ENCODE peak calls at places on chromosomes 3 and 15, in ten cellular contexts. O is IMR-90, F is gastrocnemius medialis, A is fibroblast of pulmonary artery, R is ovary, K is cardiac muscle cell, T is foreskin fibroblast, V is OCI-LY7, G is adrenal gland, J is HCT116. S is an unnamed sample.

GRCh38 chr3:170323371-170323770 is 34.1 kb upstream of the SKIL start:
- DNase-seq in R (no peak), A (no peak), K (no peak), G (no peak), O (no peak), F (no peak), J (no peak), T (no peak), V (no peak), S (no peak)

GRCh38 chr3:141466633-141467169 is 20.1 kb upstream of the RASA2 start:
- DNase-seq in R (no peak), K (no peak), J (no peak), O (no peak), F (no peak), A (no peak), V (no peak), G (no peak), T (no peak), S (no peak)

GRCh38 chr3:107598926-107599754 is 76.4 kb downstream of the BBX start:
- DNase-seq in A (peak), J (no peak), O (peak), T (peak), V (peak), R (no peak), F (peak), K (peak), G (no peak), S (no peak)

GRCh38 chr15:96051598-96051997 is 278.9 kb upstream of the NR2F2 start:
- DNase-seq in A (no peak), O (no peak), K (no peak), R (no peak), F (no peak), G (no peak), T (no peak), J (no peak), V (no peak), S (no peak)

GRCh38 chr3:11600501-11601282 is 43.0 kb downstream of the VGLL4 start:
- DNase-seq in V (peak), A (peak), R (peak), G (peak), O (peak), T (peak), J (peak), K (peak), F (peak), S (peak)

GRCh38 chr3:159196316-159196715 is 394.5 kb downstream of the MFSD1 start:
- DNase-seq in J (no peak), R (no peak), T (peak), F (no peak), A (no peak), G (no peak), O (no peak), V (no peak), K (no peak), S (no peak)

GRCh38 chr15:31397851-31398661 is 71.4 kb downstream of the KLF13 start:
- DNase-seq in T (no peak), F (no peak), J (no peak), R (peak), G (no peak), O (no peak), K (no peak), A (no peak), V (no peak), S (no peak)

GRCh38 chr3:50130436-50130835 is 24.7 kb upstream of the SEMA3F start:
- DNase-seq in T (no peak), O (no peak), F (no peak), A (no peak), G (no peak), K (no peak), J (no peak), V (no peak), R (no peak), S (no peak)

GRCh38 chr3:140771030-140771677 is 93.3 kb downstream of the TRIM42 start:
- DNase-seq in K (no peak), A (no peak), V (no peak), F (no peak), R (no peak), G (no peak), O (no peak), J (no peak), T (no peak), S (no peak)

GRCh38 chr15:92383528-92384326 is 10.0 kb upstream of the ST8SIA2 start:
- DNase-seq in J (peak), A (peak), R (no peak), G (no peak), F (no peak), V (no peak), K (peak), T (no peak), O (peak), S (peak)

GRCh38 chr3:10926831-10927521 is 65.6 kb upstream of the SLC6A1 start:
- DNase-seq in J (no peak), A (peak), K (no peak), O (no peak), V (no peak), G (no peak), F (no peak), R (no peak), T (no peak), S (no peak)

GRCh38 chr3:120797857-120798256 is 55.3 kb downstream of the GTF2E1 start:
- DNase-seq in F (no peak), J (no peak), O (no peak), V (no peak), A (no peak), R (no peak), K (no peak), G (no peak), T (no peak), S (no peak)

GRCh38 chr3:63029326-63029725 is 154.1 kb upstream of the CADPS start:
- DNase-seq in F (no peak), J (no peak), R (no peak), A (no peak), O (no peak), K (no peak), V (no peak), T (no peak), G (no peak), S (no peak)

GRCh38 chr15:72497402-72497801 is 23.3 kb downstream of the ARIH1 start:
- DNase-seq in T (no peak), R (no peak), G (no peak), F (no peak), O (no peak), J (no peak), V (no peak), A (no peak), K (no peak), S (no peak)

GRCh38 chr3:141306922-141307321 is 61.4 kb upstream of the ZBTB38 start:
- DNase-seq in G (no peak), R (no peak), T (no peak), K (no peak), J (no peak), A (no peak), F (no peak), O (no peak), V (no peak), S (no peak)

GRCh38 chr3:135860761-135861160 is 104.8 kb upstream of the PPP2R3A start:
- DNase-seq in F (no peak), J (no peak), V (no peak), R (no peak), G (no peak), T (no peak), O (no peak), K (no peak), A (no peak), S (no peak)

GRCh38 chr3:119647177-119647576 is 13.2 kb downstream of the POPDC2 start:
- DNase-seq in V (no peak), A (peak), K (no peak), G (no peak), F (no peak), R (no peak), O (no peak), J (no peak), T (no peak), S (no peak)

GRCh38 chr15:91291673-91292072 is 191.6 kb downstream of the SV2B start:
- DNase-seq in G (no peak), T (no peak), A (peak), O (peak), F (no peak), K (no peak), R (no peak), V (peak), J (peak), S (peak)

GRCh38 chr3:139548801-139549200 is 9.3 kb upstream of the RBP1 start:
- DNase-seq in G (no peak), R (peak), A (no peak), K (no peak), F (no peak), V (no peak), J (no peak), O (no peak), T (no peak), S (no peak)

GRCh38 chr3:39809181-39809994 is at the start of gene MYRIP:
- DNase-seq in J (no peak), T (no peak), A (peak), G (peak), F (peak), O (no peak), K (peak), V (no peak), R (peak), S (peak)

GRCh38 chr15:28918141-28918983 is 32.6 kb downstream of the APBA2 start:
- DNase-seq in G (no peak), O (no peak), K (peak), T (no peak), A (peak), J (peak), R (no peak), F (no peak), V (no peak), S (no peak)

GRCh38 chr3:179432021-179432420 is 19.2 kb downstream of the GNB4 start:
- DNase-seq in A (no peak), F (no peak), J (no peak), V (peak), R (no peak), G (no peak), K (no peak), T (no peak), O (no peak), S (no peak)
- H3K4me3 ChIP-seq in A (no peak), F (no peak), J (no peak), V (peak), R (no peak), G (no peak), K (no peak), T (no peak), O (no peak), S (no peak)

DNA sequence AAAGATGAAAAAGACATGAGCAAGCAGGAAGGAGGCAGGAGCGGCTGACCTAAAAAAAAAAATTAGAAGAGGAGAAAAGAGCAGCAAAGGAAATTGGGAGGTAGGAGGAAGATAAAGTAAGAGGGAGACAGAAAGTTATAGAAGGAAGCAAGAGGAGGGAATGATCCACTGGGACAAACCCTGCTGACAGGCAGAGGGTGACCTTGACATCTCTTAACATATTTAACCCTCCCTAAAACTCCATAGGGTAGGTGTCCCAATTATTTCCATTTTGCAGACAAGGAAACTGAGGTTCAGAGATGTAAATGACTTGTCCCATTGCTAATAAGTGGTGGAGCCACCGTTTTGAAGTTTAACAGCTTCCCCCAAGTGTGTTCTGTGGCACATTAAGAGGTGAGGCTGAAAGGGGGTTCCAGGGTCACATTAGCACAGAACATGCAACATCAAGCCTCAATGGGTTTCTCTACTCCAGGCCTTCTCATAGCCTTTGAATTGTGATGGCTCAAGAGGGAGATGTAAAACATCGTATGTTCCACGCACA is 37.4 kb upstream of the PRICKLE2 start:
- DNase-seq in G (no peak), T (no peak), R (no peak), A (no peak), J (no peak), O (no peak), F (no peak), K (no peak), V (no peak), S (no peak)
- TF ChIP-seq CTCF in G (no peak), T (no peak), R (no peak), A (no peak), J (no peak), O (no peak), F (no peak), K (peak), V (no peak), S (no peak)

GRCh38 chr3:98897701-98898100 is 3.8 kb downstream of the DCBLD2 start:
- DNase-seq in V (no peak), R (no peak), G (no peak), A (no peak), F (no peak), J (no peak), T (no peak), K (no peak), O (no peak), S (no peak)
- H3K4me3 ChIP-seq in V (no peak), R (no peak), G (no peak), A (peak), F (no peak), J (peak), T (peak), K (no peak), O (no peak), S (no peak)

GRCh38 chr3:183515968-183516851 is 39.3 kb downstream of the KLHL6 start:
- DNase-seq in A (no peak), F (no peak), V (peak), R (no peak), O (no peak), G (no peak), T (no peak), K (peak), J (no peak), S (no peak)
- TF ChIP-seq CTCF in A (no peak), F (no peak), V (peak), R (no peak), O (no peak), G (no peak), T (no peak), K (no peak), J (no peak), S (peak)